ENCODE peak calls at places on chromosomes 2 and 18, in four cellular contexts. H is tibial artery, T is PC-3, Q is GM10248. K is an unnamed sample.

GRCh38 chr2:75896779-75897366 is 186.2 kb upstream of the GCFC2 start:
- DNase-seq in H (no peak), T (peak), Q (peak), K (no peak)

GRCh38 chr2:191845248-191845715 is 1.6 kb downstream of the CAVIN2 start:
- DNase-seq in H (no peak), T (no peak), Q (no peak), K (no peak)

GRCh38 chr2:231933916-231934401 is 7.8 kb upstream of the NPPC start:
- DNase-seq in H (no peak), T (no peak), Q (no peak), K (no peak)

GRCh38 chr2:162065767-162066166 is 8.2 kb downstream of the DPP4 start:
- DNase-seq in H (no peak), T (no peak), Q (no peak), K (no peak)

GRCh38 chr2:21043744-21044532 is at the start of gene APOB:
- DNase-seq in H (peak), T (no peak), Q (no peak), K (no peak)

GRCh38 chr2:68086166-68086565 is 23.4 kb upstream of the C1D start:
- DNase-seq in H (no peak), T (no peak), Q (no peak), K (no peak)

GRCh38 chr18:71529708-71530303 is 1014.3 kb downstream of the CBLN2 start:
- DNase-seq in H (no peak), T (peak), Q (no peak), K (no peak)

GRCh38 chr2:96427917-96428316 is 77.2 kb downstream of the NEURL3 start:
- DNase-seq in H (no peak), T (peak), Q (no peak), K (no peak)

GRCh38 chr2:145356046-145356445 is 836.1 kb upstream of the ZEB2 start:
- DNase-seq in H (no peak), T (no peak), Q (no peak), K (no peak)

GRCh38 chr2:99682280-99683060 is 192.7 kb upstream of the REV1 start:
- DNase-seq in H (no peak), T (no peak), Q (no peak), K (no peak)

GRCh38 chr2:221444106-221444505 is 128.0 kb downstream of the EPHA4 start:
- DNase-seq in H (no peak), T (peak), Q (no peak), K (no peak)

GRCh38 chr2:100643906-100644501 is 81.2 kb downstream of the PDCL3 start:
- DNase-seq in H (no peak), T (no peak), Q (no peak), K (no peak)

GRCh38 chr18:10032331-10032979 is 118.6 kb downstream of the VAPA start:
- DNase-seq in H (no peak), T (no peak), Q (no peak), K (no peak)

GRCh38 chr2:238988105-238988504 is 140.2 kb downstream of the TWIST2 start:
- DNase-seq in H (peak), T (no peak), Q (no peak), K (no peak)

GRCh38 chr2:56130463-56131070 is 53.2 kb upstream of the CCDC85A start:
- DNase-seq in H (no peak), T (peak), Q (no peak), K (no peak)

GRCh38 chr2:40734797-40735196 is 282.9 kb upstream of the SLC8A1 start:
- DNase-seq in H (no peak), T (peak), Q (no peak), K (no peak)

GRCh38 chr2:45860136-45861106 is 208.9 kb downstream of the PRKCE start:
- DNase-seq in H (no peak), T (no peak), Q (no peak), K (no peak)
- TF ChIP-seq CTCF in H (no peak), T (no peak), Q (no peak), K (no peak)

GRCh38 chr18:65409266-65409665 is 341.5 kb upstream of the CDH7 start:
- DNase-seq in H (no peak), T (no peak), Q (no peak), K (no peak)

DNA sequence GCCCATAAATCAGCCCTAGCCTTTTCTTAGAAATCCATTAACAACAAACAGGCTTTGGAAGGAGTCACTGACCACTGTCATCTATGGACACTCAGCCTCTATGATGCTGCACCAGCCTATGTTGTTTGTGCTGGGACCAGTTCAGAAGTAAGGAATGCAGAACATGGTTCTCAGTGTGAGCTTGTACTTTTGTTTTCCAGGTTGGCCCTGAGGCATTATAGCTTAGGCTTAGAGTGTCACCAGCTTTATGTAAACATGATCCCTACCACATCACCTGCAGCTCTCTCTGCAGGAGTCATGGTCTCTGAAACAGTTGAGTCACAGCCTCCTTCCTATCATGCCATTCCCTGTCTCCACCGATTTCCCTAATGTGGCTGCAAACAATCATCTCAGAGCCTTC is 335.6 kb upstream of the CDH7 start:
- DNase-seq in H (no peak), T (peak), Q (no peak), K (no peak)
- TF ChIP-seq CTCF in H (no peak), T (no peak), Q (no peak), K (no peak)

GRCh38 chr2:106581755-106582430 is 94.7 kb downstream of the CD8B2 start:
- DNase-seq in H (peak), T (peak), Q (peak), K (no peak)

GRCh38 chr2:106581276-106581675 is 94.1 kb downstream of the CD8B2 start:
- DNase-seq in H (no peak), T (no peak), Q (no peak), K (no peak)

GRCh38 chr2:106580241-106580640 is 93.1 kb downstream of the CD8B2 start:
- DNase-seq in H (no peak), T (no peak), Q (no peak), K (no peak)

GRCh38 chr2:106584304-106584954 is 97.3 kb downstream of the CD8B2 start:
- DNase-seq in H (no peak), T (no peak), Q (no peak), K (no peak)

GRCh38 chr2:106582431-106583143 is 95.4 kb downstream of the CD8B2 start:
- DNase-seq in H (peak), T (peak), Q (peak), K (peak)
- TF ChIP-seq CTCF in H (peak), T (peak), Q (peak), K (peak)

GRCh38 chr18:75314117-75314516 is 103.5 kb downstream of the TSHZ1 start:
- DNase-seq in H (no peak), T (no peak), Q (no peak), K (no peak)
- TF ChIP-seq CTCF in H (no peak), T (peak), Q (no peak), K (no peak)

K was measured in CD14-positive monocyte.